ENCODE peak calls at places on chromosome 20, in nine cellular contexts. P is mesendoderm; B is tibial nerve; Y is heart left ventricle; D is CD4-positive, CD25-positive, alpha-beta regulatory T cell; I is NT2/D1; Z is suprapubic skin; X is sigmoid colon; L is choroid plexus epithelial cell. G is an unnamed sample.
A peak's percentile ranks its signal among the peaks of the same experiment; 100 is the strongest.

GRCh38 chr20:19205999-19206398 is 6.4 kb upstream of the SLC24A3 start:
- DNase-seq in X (peak; percentile 83), P (peak; percentile 70), L (peak; percentile 67), Z (peak; percentile 86), B (peak; percentile 67), D (peak; percentile 49), I (no peak), Y (peak; percentile 62), G (peak; percentile 19)

GRCh38 chr20:37615507-37616425 is 78.1 kb upstream of the CTNNBL1 start:
- DNase-seq in D (peak; percentile 59), P (peak; percentile 57), X (no peak), Z (no peak), L (peak; percentile 50), B (peak; percentile 19), Y (no peak), I (peak; percentile 48), G (peak; percentile 66)

GRCh38 chr20:4110885-4111284 is 95.5 kb upstream of the RNF24 start:
- DNase-seq in Z (no peak), X (no peak), L (no peak), B (no peak), D (no peak), I (no peak), P (no peak), Y (no peak), G (no peak)

GRCh38 chr20:40489886-40490285 is 199.2 kb downstream of the MAFB start:
- DNase-seq in I (no peak), D (no peak), Z (no peak), L (no peak), P (peak; percentile 42), X (no peak), B (no peak), Y (no peak), G (no peak)

GRCh38 chr20:48324744-48325143 is 503.1 kb downstream of the PREX1 start:
- DNase-seq in Y (no peak), B (no peak), P (no peak), I (no peak), X (no peak), Z (no peak), L (no peak), D (no peak), G (no peak)

GRCh38 chr20:47989957-47990356 is 204.7 kb upstream of the SULF2 start:
- DNase-seq in Y (no peak), I (no peak), X (no peak), B (no peak), D (no peak), P (no peak), Z (no peak), L (no peak), G (no peak)

GRCh38 chr20:19860742-19861141 is 102.7 kb downstream of the RIN2 start:
- DNase-seq in L (no peak), Z (no peak), D (no peak), X (no peak), P (no peak), B (no peak), I (no peak), Y (no peak), G (no peak)

GRCh38 chr20:52923123-52923543 is 49.0 kb upstream of the TSHZ2 start:
- DNase-seq in D (no peak), Y (no peak), L (peak; percentile 57), Z (no peak), X (no peak), B (no peak), P (peak; percentile 69), I (peak; percentile 54), G (no peak)

DNA sequence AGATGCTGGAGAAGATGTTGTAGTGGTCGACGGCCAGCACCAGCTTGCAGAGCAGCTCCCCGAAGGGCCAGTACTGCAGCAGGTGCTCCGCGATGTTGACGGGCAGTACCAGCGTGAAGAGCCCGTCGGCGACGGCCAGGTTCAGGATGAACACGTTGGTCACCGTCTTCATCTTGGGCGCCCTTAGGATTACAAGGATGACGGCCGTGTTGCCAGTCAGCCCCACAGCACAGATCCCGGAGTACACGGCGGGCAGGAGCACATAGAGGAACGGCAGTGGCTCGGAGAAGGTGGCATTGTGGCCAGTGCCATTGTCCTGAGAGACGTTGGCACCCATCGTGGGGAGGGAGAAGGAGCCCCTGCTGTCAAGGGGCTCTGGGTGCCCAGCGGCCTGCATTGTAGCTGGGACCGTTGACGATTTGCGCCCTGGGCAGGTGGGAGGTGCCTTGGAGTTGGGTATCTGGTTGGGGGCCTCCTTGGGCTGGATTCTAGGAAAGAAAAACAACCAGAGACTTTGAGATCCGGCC is 867 bp downstream of the NPBWR2 start:
- DNase-seq in D (no peak), L (no peak), I (no peak), Y (peak; percentile 25), Z (no peak), B (no peak), X (peak; percentile 59), P (no peak), G (no peak)
- H3K4me3 ChIP-seq in D (no peak overlapping the region), L (no peak overlapping the region), I (no peak overlapping the region), Y (no peak overlapping the region), Z (no peak overlapping the region), B (no peak overlapping the region), X (no peak overlapping the region), P (no peak overlapping the region), G (no peak overlapping the region)

GRCh38 chr20:23084845-23085355 is 1.2 kb downstream of the CD93 start:
- DNase-seq in Y (peak; percentile 61), P (no peak), D (no peak), X (no peak), I (no peak), Z (no peak), B (no peak), L (no peak), G (no peak)

GRCh38 chr20:23082846-23083552 is 3.1 kb downstream of the CD93 start:
- DNase-seq in Y (peak; percentile 64), Z (no peak), D (peak; percentile 3), L (no peak), P (peak; percentile 54), I (no peak), X (no peak), B (no peak), G (no peak)

GRCh38 chr20:23085415-23086055 is 589 bp downstream of the CD93 start:
- DNase-seq in D (no peak), X (no peak), Y (no peak), P (no peak), Z (peak; percentile 61), L (no peak), B (no peak), I (no peak), G (no peak)

GRCh38 chr20:23084282-23084844 is 1.8 kb downstream of the CD93 start:
- DNase-seq in I (no peak), Z (no peak), D (no peak), P (no peak), X (no peak), Y (no peak), B (no peak), L (no peak), G (no peak)

DNA sequence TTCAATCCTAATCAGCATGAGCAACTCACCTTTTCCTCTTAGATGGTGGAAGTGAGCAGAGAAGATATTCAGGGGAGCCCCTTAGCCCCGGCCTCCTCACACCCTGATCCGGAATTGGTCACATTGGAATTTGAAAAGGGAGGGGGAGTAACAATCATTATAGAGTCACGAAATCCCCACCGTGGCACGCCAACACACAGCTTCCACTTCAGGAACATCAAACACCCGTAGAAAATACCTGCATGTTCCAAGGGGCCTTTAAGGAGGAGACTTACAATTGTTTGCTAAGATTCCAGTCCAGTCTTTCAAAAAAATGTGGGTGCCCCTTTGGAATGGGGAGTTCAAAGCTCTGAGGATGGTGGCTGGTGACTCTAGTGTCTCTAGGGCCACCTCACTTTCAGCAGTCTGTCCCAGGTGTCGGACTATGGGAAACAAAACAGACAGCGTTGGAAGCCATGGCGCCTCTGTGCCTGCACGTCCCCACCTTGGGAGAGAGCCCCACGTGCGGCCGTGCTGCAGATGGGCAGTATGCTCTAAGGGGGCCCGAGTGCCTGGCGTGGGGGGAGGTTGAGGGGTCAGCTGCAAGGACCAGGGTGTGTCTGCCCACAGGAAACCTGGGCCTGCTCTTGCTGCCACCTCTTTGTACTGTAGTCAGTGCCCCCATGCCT is 2.4 kb downstream of the CD93 start:
- DNase-seq in D (no peak), Y (no peak), B (no peak), P (no peak), L (no peak), Z (no peak), X (no peak), I (no peak), G (no peak)
- H3K4me3 ChIP-seq in D (peak overlapping the region; percentile 48), Y (peak overlapping the region; percentile 51), B (peak overlapping the region; percentile 26), P (no peak overlapping the region), L (no peak overlapping the region), Z (peak overlapping the region; percentile 43), X (peak overlapping the region; percentile 21), I (no peak overlapping the region), G (no peak overlapping the region)

DNA sequence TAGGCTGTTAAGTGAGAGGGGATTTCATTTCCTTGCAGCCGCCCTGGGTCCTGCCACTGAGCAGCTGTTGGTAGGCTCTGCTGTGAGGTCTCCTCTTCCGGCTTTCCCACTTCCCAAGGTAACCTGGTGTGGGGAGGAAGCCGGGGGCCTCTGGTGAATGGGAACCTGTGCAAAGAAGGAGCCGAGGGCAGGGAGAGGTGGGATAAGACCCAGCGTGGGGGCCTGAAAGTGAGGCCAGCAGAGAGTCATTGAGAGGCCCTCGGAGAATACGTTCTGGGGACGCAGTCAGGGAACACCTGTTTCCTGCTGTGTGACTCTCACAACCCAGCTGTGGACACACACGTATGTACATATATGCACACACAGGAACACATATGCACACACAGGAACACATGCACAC is 100.6 kb downstream of the CDH26 start:
- DNase-seq in P (no peak), Y (no peak), D (no peak), L (no peak), B (no peak), Z (no peak), X (peak; percentile 55), I (no peak), G (peak; percentile 51)
- H3K4me3 ChIP-seq in P (no peak overlapping the region), Y (no peak overlapping the region), D (no peak overlapping the region), L (no peak overlapping the region), B (no peak overlapping the region), Z (no peak overlapping the region), X (no peak overlapping the region), I (no peak overlapping the region), G (peak overlapping the region; percentile 59)

GRCh38 chr20:13031751-13032150 is 23.0 kb downstream of the SPTLC3 start:
- DNase-seq in L (no peak), B (no peak), P (no peak), D (no peak), X (no peak), Z (no peak), Y (no peak), I (no peak), G (no peak)

GRCh38 chr20:13037727-13038126 is 29.0 kb downstream of the SPTLC3 start:
- DNase-seq in Z (no peak), P (no peak), I (no peak), Y (no peak), D (no peak), B (no peak), L (no peak), X (no peak), G (no peak)

GRCh38 chr20:13035399-13036173 is 26.8 kb downstream of the SPTLC3 start:
- DNase-seq in L (no peak), Z (no peak), Y (no peak), I (no peak), B (no peak), P (no peak), D (no peak), X (no peak), G (no peak)

GRCh38 chr20:13034936-13035335 is 26.2 kb downstream of the SPTLC3 start:
- DNase-seq in L (no peak), D (no peak), P (no peak), Z (no peak), Y (no peak), X (no peak), I (no peak), B (no peak), G (no peak)

DNA sequence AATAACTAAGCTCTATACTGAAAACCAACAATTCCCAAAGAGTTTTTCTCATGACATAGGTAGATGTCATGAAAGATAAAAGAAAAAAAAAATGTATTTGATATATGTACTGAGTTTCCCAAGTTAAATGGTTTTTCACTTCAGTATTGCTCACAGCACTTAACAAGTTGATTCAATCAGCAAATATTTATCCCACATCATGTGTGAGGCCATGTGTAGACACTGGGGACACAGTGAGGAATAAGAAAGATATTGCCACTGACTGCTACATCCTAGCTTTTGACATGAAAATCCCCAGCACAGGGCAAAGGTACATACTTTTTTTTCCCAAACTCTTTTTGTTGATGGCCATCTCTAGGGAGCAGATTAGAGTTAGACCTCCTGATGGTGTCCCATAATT is 25.3 kb downstream of the SPTLC3 start:
- DNase-seq in X (no peak), L (no peak), I (no peak), B (no peak), D (no peak), Z (no peak), P (no peak), Y (no peak), G (no peak)
- H3K4me3 ChIP-seq in X (no peak overlapping the region), L (no peak overlapping the region), I (no peak overlapping the region), B (no peak overlapping the region), D (no peak overlapping the region), Z (no peak overlapping the region), P (no peak overlapping the region), Y (no peak overlapping the region), G (no peak overlapping the region)

G was measured in Jurkat, Clone E6-1.